ENCODE peak calls at places on chromosomes 6 and 20, in eight cellular contexts. Y, I, O, F, T, E, V and R are unnamed samples.

GRCh38 chr20:50323209-50323608 is 132.6 kb downstream of the CEBPB start:
- DNase-seq in Y (no peak), I (no peak), O (peak), F (no peak), T (no peak), E (no peak), V (no peak), R (no peak)

GRCh38 chr20:9581509-9581908 is 67.1 kb downstream of the LAMP5 start:
- DNase-seq in Y (no peak), I (no peak), O (no peak), F (no peak), T (no peak), E (no peak), V (no peak), R (no peak)

GRCh38 chr6:11618533-11618932 is 81.0 kb downstream of the TMEM170B start:
- DNase-seq in Y (no peak), I (no peak), O (no peak), F (no peak), T (no peak), E (peak), V (no peak), R (no peak)

GRCh38 chr20:5272268-5272667 is 44.5 kb downstream of the PROKR2 start:
- DNase-seq in Y (no peak), I (no peak), O (no peak), F (no peak), T (no peak), E (no peak), V (no peak), R (no peak)

GRCh38 chr6:12232339-12232738 is 57.8 kb upstream of the EDN1 start:
- DNase-seq in Y (no peak), I (no peak), O (no peak), F (no peak), T (no peak), E (no peak), V (no peak), R (no peak)

GRCh38 chr20:20457392-20458126 is 89.7 kb downstream of the INSM1 start:
- DNase-seq in Y (no peak), I (no peak), O (no peak), F (no peak), T (no peak), E (no peak), V (no peak), R (peak)

GRCh38 chr6:144585217-144585814 is 300.2 kb downstream of the UTRN start:
- DNase-seq in Y (no peak), I (no peak), O (no peak), F (no peak), T (no peak), E (peak), V (no peak), R (no peak)

GRCh38 chr6:90295854-90296345 is 743 bp downstream of the BACH2 start:
- DNase-seq in Y (peak), I (peak), O (peak), F (peak), T (peak), E (peak), V (peak), R (peak)

GRCh38 chr20:48066851-48067250 is 281.6 kb upstream of the SULF2 start:
- DNase-seq in Y (no peak), I (no peak), O (no peak), F (no peak), T (no peak), E (no peak), V (no peak), R (no peak)

GRCh38 chr6:27333642-27334040 is 21.6 kb upstream of the POM121L2 start:
- DNase-seq in Y (no peak), I (no peak), O (no peak), F (no peak), T (no peak), E (no peak), V (no peak), R (no peak)

GRCh38 chr6:20924911-20925543 is 390.8 kb downstream of the CDKAL1 start:
- DNase-seq in Y (no peak), I (no peak), O (no peak), F (no peak), T (no peak), E (no peak), V (no peak), R (no peak)

GRCh38 chr6:145112711-145113148 is 622.6 kb downstream of the EPM2A start:
- DNase-seq in Y (no peak), I (no peak), O (no peak), F (no peak), T (no peak), E (no peak), V (no peak), R (no peak)

GRCh38 chr6:25006565-25007001 is 70.8 kb upstream of the RIPOR2 start:
- DNase-seq in Y (peak), I (peak), O (peak), F (peak), T (peak), E (peak), V (no peak), R (no peak)

GRCh38 chr6:141669141-141669540 is 463.6 kb upstream of the GJE1 start:
- DNase-seq in Y (no peak), I (no peak), O (no peak), F (no peak), T (no peak), E (no peak), V (no peak), R (no peak)

GRCh38 chr6:105985816-105986632 is 100.1 kb upstream of the PRDM1 start:
- DNase-seq in Y (no peak), I (no peak), O (no peak), F (no peak), T (no peak), E (peak), V (no peak), R (no peak)

GRCh38 chr20:31474097-31474436 is 860 bp downstream of the DEFB124 start:
- DNase-seq in Y (no peak), I (no peak), O (no peak), F (no peak), T (no peak), E (no peak), V (no peak), R (no peak)

GRCh38 chr6:45567879-45568278 is 190.1 kb upstream of the SUPT3H start:
- DNase-seq in Y (no peak), I (no peak), O (no peak), F (no peak), T (no peak), E (no peak), V (no peak), R (no peak)

GRCh38 chr6:6287415-6287814 is 33.0 kb downstream of the F13A1 start:
- DNase-seq in Y (no peak), I (no peak), O (no peak), F (no peak), T (no peak), E (no peak), V (no peak), R (no peak)

GRCh38 chr6:6293317-6293716 is 27.1 kb downstream of the F13A1 start:
- DNase-seq in Y (no peak), I (no peak), O (no peak), F (no peak), T (no peak), E (no peak), V (no peak), R (no peak)
- H3K27ac ChIP-seq in Y (no peak), I (no peak), O (no peak), F (no peak), T (no peak), E (no peak), V (no peak), R (no peak)

GRCh38 chr20:63653974-63654680 is 903 bp upstream of the STMN3 start:
- DNase-seq in Y (no peak), I (no peak), O (no peak), F (no peak), T (no peak), E (no peak), V (no peak), R (no peak)
- H3K27ac ChIP-seq in Y (peak), I (no peak), O (peak), F (no peak), T (peak), E (no peak), V (peak), R (no peak)

GRCh38 chr20:45407067-45407745 is 883 bp upstream of the DBNDD2 start:
- DNase-seq in Y (peak), I (peak), O (no peak), F (peak), T (peak), E (no peak), V (no peak), R (no peak)
- H3K27ac ChIP-seq in Y (peak), I (peak), O (peak), F (peak), T (peak), E (no peak), V (peak), R (peak)

GRCh38 chr6:157769776-157770430 is 53.1 kb upstream of the SNX9 start:
- DNase-seq in Y (no peak), I (no peak), O (no peak), F (no peak), T (no peak), E (no peak), V (no peak), R (no peak)
- H3K27ac ChIP-seq in Y (no peak), I (no peak), O (peak), F (no peak), T (no peak), E (no peak), V (no peak), R (no peak)

GRCh38 chr6:63458480-63459115 is 113.7 kb upstream of the LOC128125822 start:
- DNase-seq in Y (no peak), I (no peak), O (no peak), F (no peak), T (no peak), E (no peak), V (no peak), R (no peak)
- H3K27ac ChIP-seq in Y (no peak), I (peak), O (no peak), F (no peak), T (no peak), E (no peak), V (no peak), R (no peak)